ENCODE peak calls at places on chromosomes 6 and 20, in nine cellular contexts. N, X, Q, L, B, R, Y, T and O are unnamed samples.
A peak's percentile ranks its signal among the peaks of the same experiment; 100 is the strongest.

GRCh38 chr6:10272591-10272990 is 142.3 kb downstream of the TFAP2A start:
- DNase-seq in L (no peak), T (no peak), N (no peak), Y (no peak), R (peak; percentile 35), X (no peak), B (no peak), Q (no peak), O (no peak)

GRCh38 chr20:61349447-61350165 is 97.5 kb downstream of the CDH4 start:
- DNase-seq in Y (no peak), R (no peak), B (no peak), X (no peak), T (no peak), Q (no peak), L (no peak), N (no peak), O (no peak)

GRCh38 chr6:22658934-22659333 is 89.6 kb downstream of the HDGFL1 start:
- DNase-seq in R (no peak), X (no peak), N (no peak), Q (no peak), L (no peak), Y (no peak), B (no peak), T (no peak), O (no peak)

GRCh38 chr6:154319231-154319858 is 37.3 kb downstream of the IPCEF1 start:
- DNase-seq in N (no peak), R (peak; percentile 72), Y (no peak), X (no peak), B (peak; percentile 16), T (peak; percentile 59), L (no peak), Q (peak; percentile 35), O (no peak)

GRCh38 chr6:156780117-156780641 is 3.0 kb downstream of the ARID1B start:
- DNase-seq in R (peak; percentile 96), N (peak; percentile 78), Y (no peak), Q (peak; percentile 91), L (peak; percentile 70), B (peak; percentile 80), X (peak; percentile 47), T (peak; percentile 83), O (peak; percentile 80)

GRCh38 chr6:169722362-169723199 is 1.7 kb downstream of the PHF10 start:
- DNase-seq in T (peak; percentile 51), B (peak; percentile 69), L (peak; percentile 66), X (peak; percentile 16), Y (no peak), Q (peak; percentile 65), N (peak; percentile 40), R (peak; percentile 86), O (peak; percentile 47)

GRCh38 chr6:155315516-155315871 is 1.2 kb upstream of the TFB1M start:
- DNase-seq in B (no peak), R (peak; percentile 6), Q (peak; percentile 32), N (no peak), T (no peak), Y (no peak), L (no peak), X (no peak), O (no peak)

GRCh38 chr6:34315780-34316179 is 67.0 kb upstream of the SMIM29 start:
- DNase-seq in Y (no peak), Q (no peak), X (no peak), B (no peak), T (no peak), L (no peak), N (no peak), R (no peak), O (no peak)

GRCh38 chr20:35492352-35492751 is 37.0 kb downstream of the CEP250 start:
- DNase-seq in B (no peak), L (no peak), Q (no peak), X (no peak), N (no peak), R (no peak), T (no peak), Y (no peak), O (no peak)

GRCh38 chr20:63344151-63344470 is 17.0 kb downstream of the CHRNA4 start:
- DNase-seq in T (no peak), Y (no peak), B (no peak), R (no peak), X (no peak), Q (no peak), L (no peak), N (no peak), O (no peak)

GRCh38 chr6:100833972-100834574 is 47.1 kb downstream of the ASCC3 start:
- DNase-seq in Q (no peak), Y (no peak), T (no peak), X (no peak), B (no peak), L (no peak), R (no peak), N (no peak), O (peak; percentile 17)

GRCh38 chr20:20860078-20860806 is 147.8 kb upstream of the RALGAPA2 start:
- DNase-seq in N (peak; percentile 87), L (peak; percentile 98), T (peak; percentile 93), Q (peak; percentile 86), X (peak; percentile 69), B (peak; percentile 94), R (peak; percentile 65), Y (peak; percentile 66), O (peak; percentile 59)

GRCh38 chr6:124964764-124965105 is 2.5 kb downstream of the RNF217 start:
- DNase-seq in B (no peak), Y (no peak), R (peak; percentile 47), T (no peak), Q (no peak), L (peak; percentile 30), X (no peak), N (no peak), O (peak; percentile 51)
- H3K27ac ChIP-seq in B (peak overlapping the region; percentile 81), Y (no peak overlapping the region), R (no peak overlapping the region), T (peak overlapping the region; percentile 92), Q (peak overlapping the region; percentile 79), L (no peak overlapping the region), X (peak overlapping the region; percentile 69), N (peak overlapping the region; percentile 97), O (peak overlapping the region; percentile 78)

GRCh38 chr20:4020256-4020655 is 4.9 kb upstream of the RNF24 start:
- DNase-seq in T (no peak), B (no peak), X (no peak), N (no peak), R (no peak), Y (no peak), Q (no peak), L (no peak), O (no peak)

GRCh38 chr20:4017051-4017702 is 1.8 kb upstream of the RNF24 start:
- DNase-seq in L (peak; percentile 51), T (no peak), X (no peak), B (no peak), N (no peak), Y (no peak), R (no peak), Q (no peak), O (no peak)

GRCh38 chr20:4016349-4017050 is 1.1 kb upstream of the RNF24 start:
- DNase-seq in T (no peak), Q (no peak), X (no peak), R (no peak), N (no peak), Y (no peak), L (no peak), B (no peak), O (no peak)

GRCh38 chr20:4021905-4022304 is 6.5 kb upstream of the RNF24 start:
- DNase-seq in N (no peak), B (no peak), L (no peak), R (peak; percentile 66), X (no peak), T (no peak), Y (no peak), Q (peak; percentile 53), O (no peak)

GRCh38 chr20:4018015-4018748 is 2.8 kb upstream of the RNF24 start:
- DNase-seq in X (no peak), Q (peak; percentile 13), R (peak; percentile 50), T (no peak), L (no peak), N (no peak), Y (no peak), B (no peak), O (no peak)
- H3K4me1 ChIP-seq in X (peaks cover 24% of the 10 kb centered on the region), Q (peaks cover 3% of the 10 kb centered on the region), R (peaks cover 4% of the 10 kb centered on the region), T (peaks cover 11% of the 10 kb centered on the region), L (peaks cover 55% of the 10 kb centered on the region), N (peaks cover 32% of the 10 kb centered on the region), Y (peaks cover 9% of the 10 kb centered on the region), B (peaks cover 6% of the 10 kb centered on the region), O (peaks cover 26% of the 10 kb centered on the region)

GRCh38 chr6:15389759-15390723 is 144.2 kb downstream of the JARID2 start:
- DNase-seq in R (peak; percentile 41), B (peak; percentile 73), L (peak; percentile 80), T (peak; percentile 82), Q (peak; percentile 73), N (peak; percentile 32), Y (peak; percentile 31), X (no peak), O (peak; percentile 47)
- H3K4me3 ChIP-seq in R (no peak overlapping the region), B (no peak overlapping the region), L (no peak overlapping the region), T (no peak overlapping the region), Q (no peak overlapping the region), N (no peak overlapping the region), Y (no peak overlapping the region), X (no peak overlapping the region), O (no peak overlapping the region)

GRCh38 chr6:98945311-98946005 is 2.3 kb downstream of the FBXL4 start:
- DNase-seq in X (no peak), L (no peak), Y (no peak), N (no peak), T (no peak), B (no peak), Q (no peak), R (no peak), O (no peak)

GRCh38 chr6:98946877-98947410 is 802 bp downstream of the FBXL4 start:
- DNase-seq in N (peak; percentile 18), B (peak; percentile 36), Y (no peak), L (no peak), Q (peak; percentile 9), X (peak; percentile 22), R (peak; percentile 23), T (no peak), O (no peak)

GRCh38 chr6:98944598-98945011 is 3.1 kb downstream of the FBXL4 start:
- DNase-seq in R (peak; percentile 69), L (no peak), B (peak; percentile 31), Q (peak; percentile 35), N (peak; percentile 14), Y (no peak), X (no peak), T (peak; percentile 2), O (no peak)

GRCh38 chr6:98947411-98948292 is at the start of gene FBXL4:
- DNase-seq in R (peak; percentile 75), Y (peak; percentile 73), T (peak; percentile 87), B (peak; percentile 94), L (peak; percentile 95), N (peak; percentile 87), X (peak; percentile 75), Q (peak; percentile 89), O (peak; percentile 85)

GRCh38 chr6:98946266-98946817 is 1.4 kb downstream of the FBXL4 start:
- DNase-seq in Q (no peak), N (no peak), X (no peak), R (no peak), Y (no peak), B (no peak), T (no peak), L (no peak), O (no peak)
- H3K27ac ChIP-seq in Q (no peak overlapping the region), N (peak overlapping the region; percentile 96), X (peak overlapping the region; percentile 78), R (peak overlapping the region; percentile 65), Y (no peak overlapping the region), B (peak overlapping the region; percentile 98), T (peak overlapping the region; percentile 91), L (no peak overlapping the region), O (no peak overlapping the region)